ENCODE peak calls at places on chromosomes 11 and 22, in eight cellular contexts. One of them, this sample, is unnamed. For H3K4me1, the result is how much of the 10 kb centered on the place peaks cover.

GRCh38 chr11:28598531-28598930 is 490.3 kb downstream of the METTL15 start:
- DNase-seq in pancreas: no peak
- DNase-seq in Caco-2: no peak
- DNase-seq in fibroblast of lung: no peak
- DNase-seq in adrenal gland: no peak
- DNase-seq in cardiac muscle cell: no peak
- DNase-seq in GM23338: no peak
- DNase-seq in OCI-LY7: no peak
- DNase-seq in this sample: no peak

GRCh38 chr22:50148991-50149721 is 21.4 kb upstream of the PANX2 start:
- DNase-seq in pancreas: peak
- DNase-seq in Caco-2: no peak
- DNase-seq in fibroblast of lung: peak
- DNase-seq in adrenal gland: no peak
- DNase-seq in cardiac muscle cell: peak
- DNase-seq in GM23338: peak
- DNase-seq in OCI-LY7: peak
- DNase-seq in this sample: peak

GRCh38 chr11:102216433-102217163 is 100.7 kb upstream of the BIRC3 start:
- DNase-seq in pancreas: no peak
- DNase-seq in Caco-2: no peak
- DNase-seq in fibroblast of lung: no peak
- DNase-seq in adrenal gland: no peak
- DNase-seq in cardiac muscle cell: no peak
- DNase-seq in GM23338: no peak
- DNase-seq in OCI-LY7: no peak
- DNase-seq in this sample: no peak

GRCh38 chr11:119062779-119063178 is 4.8 kb upstream of the VPS11 start:
- DNase-seq in pancreas: peak
- DNase-seq in Caco-2: no peak
- DNase-seq in fibroblast of lung: peak
- DNase-seq in adrenal gland: peak
- DNase-seq in cardiac muscle cell: no peak
- DNase-seq in GM23338: no peak
- DNase-seq in OCI-LY7: no peak
- DNase-seq in this sample: no peak

GRCh38 chr11:78223320-78223954 is 34.7 kb downstream of the USP35 start:
- DNase-seq in pancreas: no peak
- DNase-seq in Caco-2: no peak
- DNase-seq in fibroblast of lung: no peak
- DNase-seq in adrenal gland: peak
- DNase-seq in cardiac muscle cell: no peak
- DNase-seq in GM23338: no peak
- DNase-seq in OCI-LY7: peak
- DNase-seq in this sample: no peak

GRCh38 chr11:102757823-102758549 is 22.4 kb downstream of the MMP10 start:
- DNase-seq in pancreas: no peak
- DNase-seq in Caco-2: no peak
- DNase-seq in fibroblast of lung: peak
- DNase-seq in adrenal gland: no peak
- DNase-seq in cardiac muscle cell: no peak
- DNase-seq in GM23338: no peak
- DNase-seq in OCI-LY7: no peak
- DNase-seq in this sample: no peak

GRCh38 chr11:12086271-12087074 is 23.9 kb upstream of the MICAL2 start:
- DNase-seq in pancreas: no peak
- DNase-seq in Caco-2: peak
- DNase-seq in fibroblast of lung: peak
- DNase-seq in adrenal gland: peak
- DNase-seq in cardiac muscle cell: no peak
- DNase-seq in GM23338: no peak
- DNase-seq in OCI-LY7: no peak
- DNase-seq in this sample: peak

GRCh38 chr11:16361108-16361869 is 4.9 kb upstream of the SOX6 start:
- DNase-seq in pancreas: no peak
- DNase-seq in Caco-2: no peak
- DNase-seq in fibroblast of lung: no peak
- DNase-seq in adrenal gland: no peak
- DNase-seq in cardiac muscle cell: no peak
- DNase-seq in GM23338: no peak
- DNase-seq in OCI-LY7: no peak
- DNase-seq in this sample: no peak

GRCh38 chr22:35883028-35883620 is 145.5 kb downstream of the RBFOX2 start:
- DNase-seq in pancreas: peak
- DNase-seq in Caco-2: no peak
- DNase-seq in fibroblast of lung: peak
- DNase-seq in adrenal gland: no peak
- DNase-seq in cardiac muscle cell: peak
- DNase-seq in GM23338: peak
- DNase-seq in OCI-LY7: peak
- DNase-seq in this sample: no peak

GRCh38 chr22:46737105-46737975 is 712 bp downstream of the CERK start:
- DNase-seq in pancreas: peak
- DNase-seq in Caco-2: no peak
- DNase-seq in fibroblast of lung: peak
- DNase-seq in adrenal gland: peak
- DNase-seq in cardiac muscle cell: peak
- DNase-seq in GM23338: peak
- DNase-seq in OCI-LY7: peak
- DNase-seq in this sample: peak

GRCh38 chr22:27825174-27825573 is 23.6 kb upstream of the MN1 start:
- DNase-seq in pancreas: no peak
- DNase-seq in Caco-2: no peak
- DNase-seq in fibroblast of lung: no peak
- DNase-seq in adrenal gland: no peak
- DNase-seq in cardiac muscle cell: no peak
- DNase-seq in GM23338: peak
- DNase-seq in OCI-LY7: peak
- DNase-seq in this sample: no peak

GRCh38 chr22:46008291-46008690 is 31.3 kb upstream of the WNT7B start:
- DNase-seq in pancreas: no peak
- DNase-seq in Caco-2: no peak
- DNase-seq in fibroblast of lung: peak
- DNase-seq in adrenal gland: no peak
- DNase-seq in cardiac muscle cell: no peak
- DNase-seq in GM23338: no peak
- DNase-seq in OCI-LY7: no peak
- DNase-seq in this sample: peak

GRCh38 chr11:282630-283360 is 4.6 kb downstream of the NLRP6 start:
- DNase-seq in pancreas: peak
- DNase-seq in Caco-2: no peak
- DNase-seq in fibroblast of lung: no peak
- DNase-seq in adrenal gland: no peak
- DNase-seq in cardiac muscle cell: no peak
- DNase-seq in GM23338: no peak
- DNase-seq in OCI-LY7: no peak
- DNase-seq in this sample: no peak

GRCh38 chr11:46452918-46453517 is 61.4 kb upstream of the CHRM4 start:
- DNase-seq in pancreas: no peak
- DNase-seq in Caco-2: no peak
- DNase-seq in fibroblast of lung: no peak
- DNase-seq in adrenal gland: no peak
- DNase-seq in cardiac muscle cell: no peak
- DNase-seq in GM23338: no peak
- DNase-seq in OCI-LY7: no peak
- DNase-seq in this sample: no peak

GRCh38 chr11:46450846-46451470 is 59.4 kb upstream of the CHRM4 start:
- DNase-seq in pancreas: no peak
- DNase-seq in Caco-2: no peak
- DNase-seq in fibroblast of lung: no peak
- DNase-seq in adrenal gland: no peak
- DNase-seq in cardiac muscle cell: no peak
- DNase-seq in GM23338: no peak
- DNase-seq in OCI-LY7: no peak
- DNase-seq in this sample: no peak

GRCh38 chr11:46447544-46447943 is 56.0 kb upstream of the CHRM4 start:
- DNase-seq in pancreas: no peak
- DNase-seq in Caco-2: no peak
- DNase-seq in fibroblast of lung: no peak
- DNase-seq in adrenal gland: no peak
- DNase-seq in cardiac muscle cell: no peak
- DNase-seq in GM23338: no peak
- DNase-seq in OCI-LY7: no peak
- DNase-seq in this sample: no peak

GRCh38 chr11:46455816-46456215 is 64.2 kb upstream of the CHRM4 start:
- DNase-seq in pancreas: no peak
- DNase-seq in Caco-2: no peak
- DNase-seq in fibroblast of lung: no peak
- DNase-seq in adrenal gland: no peak
- DNase-seq in cardiac muscle cell: no peak
- DNase-seq in GM23338: no peak
- DNase-seq in OCI-LY7: no peak
- DNase-seq in this sample: no peak

DNA sequence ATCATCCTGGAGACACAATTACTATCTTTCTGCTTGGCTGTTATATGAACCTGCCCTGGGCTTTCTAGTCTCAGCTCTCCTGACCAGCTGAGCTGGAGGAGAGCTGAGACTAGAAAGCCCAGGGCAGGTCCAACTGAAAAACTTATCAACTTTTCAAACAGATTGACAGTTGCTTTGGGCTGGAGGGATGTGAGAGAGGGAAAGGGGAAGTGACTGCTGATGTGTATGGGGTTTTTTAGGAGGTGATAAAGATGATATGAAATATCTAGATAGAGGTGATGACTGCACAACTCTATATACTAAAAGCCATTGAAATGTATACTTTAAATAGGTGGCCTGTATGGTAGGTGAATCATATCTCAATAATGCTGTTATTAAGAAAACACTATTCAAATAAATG is 60.2 kb upstream of the CHRM4 start:
- DNase-seq in pancreas: no peak
- DNase-seq in Caco-2: no peak
- DNase-seq in fibroblast of lung: no peak
- DNase-seq in adrenal gland: no peak
- DNase-seq in cardiac muscle cell: no peak
- DNase-seq in GM23338: no peak
- DNase-seq in OCI-LY7: no peak
- DNase-seq in this sample: no peak
- H3K4me1 ChIP-seq in pancreas: under half
- H3K4me1 ChIP-seq in Caco-2: under half
- H3K4me1 ChIP-seq in fibroblast of lung: under half
- H3K4me1 ChIP-seq in adrenal gland: under half
- H3K4me1 ChIP-seq in cardiac muscle cell: under half
- H3K4me1 ChIP-seq in GM23338: under half
- H3K4me1 ChIP-seq in OCI-LY7: under half
- H3K4me1 ChIP-seq in this sample: under half

GRCh38 chr11:65586676-65587075 is 8.9 kb downstream of the KCNK7 start:
- DNase-seq in pancreas: no peak
- DNase-seq in Caco-2: no peak
- DNase-seq in fibroblast of lung: peak
- DNase-seq in adrenal gland: no peak
- DNase-seq in cardiac muscle cell: peak
- DNase-seq in GM23338: peak
- DNase-seq in OCI-LY7: no peak
- DNase-seq in this sample: no peak
- H3K4me1 ChIP-seq in pancreas: under half
- H3K4me1 ChIP-seq in Caco-2: under half
- H3K4me1 ChIP-seq in fibroblast of lung: under half
- H3K4me1 ChIP-seq in adrenal gland: under half
- H3K4me1 ChIP-seq in cardiac muscle cell: under half
- H3K4me1 ChIP-seq in GM23338: under half
- H3K4me1 ChIP-seq in OCI-LY7: under half
- H3K4me1 ChIP-seq in this sample: half or more

GRCh38 chr11:2980168-2980840 is 11.8 kb downstream of the NAP1L4 start:
- DNase-seq in pancreas: no peak
- DNase-seq in Caco-2: no peak
- DNase-seq in fibroblast of lung: no peak
- DNase-seq in adrenal gland: no peak
- DNase-seq in cardiac muscle cell: no peak
- DNase-seq in GM23338: no peak
- DNase-seq in OCI-LY7: no peak
- DNase-seq in this sample: no peak
- H3K4me1 ChIP-seq in pancreas: under half
- H3K4me1 ChIP-seq in Caco-2: under half
- H3K4me1 ChIP-seq in fibroblast of lung: under half
- H3K4me1 ChIP-seq in adrenal gland: under half
- H3K4me1 ChIP-seq in cardiac muscle cell: under half
- H3K4me1 ChIP-seq in GM23338: under half
- H3K4me1 ChIP-seq in OCI-LY7: under half
- H3K4me1 ChIP-seq in this sample: half or more

GRCh38 chr11:17446482-17446881 is 30.2 kb downstream of the ABCC8 start:
- DNase-seq in pancreas: no peak
- DNase-seq in Caco-2: no peak
- DNase-seq in fibroblast of lung: no peak
- DNase-seq in adrenal gland: no peak
- DNase-seq in cardiac muscle cell: no peak
- DNase-seq in GM23338: no peak
- DNase-seq in OCI-LY7: no peak
- DNase-seq in this sample: no peak

GRCh38 chr11:17443000-17443399 is 33.6 kb downstream of the ABCC8 start:
- DNase-seq in pancreas: no peak
- DNase-seq in Caco-2: no peak
- DNase-seq in fibroblast of lung: no peak
- DNase-seq in adrenal gland: no peak
- DNase-seq in cardiac muscle cell: no peak
- DNase-seq in GM23338: no peak
- DNase-seq in OCI-LY7: no peak
- DNase-seq in this sample: no peak

GRCh38 chr11:17443926-17444690 is 32.5 kb downstream of the ABCC8 start:
- DNase-seq in pancreas: no peak
- DNase-seq in Caco-2: no peak
- DNase-seq in fibroblast of lung: no peak
- DNase-seq in adrenal gland: no peak
- DNase-seq in cardiac muscle cell: no peak
- DNase-seq in GM23338: no peak
- DNase-seq in OCI-LY7: no peak
- DNase-seq in this sample: no peak

GRCh38 chr11:17445240-17445795 is 31.3 kb downstream of the ABCC8 start:
- DNase-seq in pancreas: no peak
- DNase-seq in Caco-2: no peak
- DNase-seq in fibroblast of lung: no peak
- DNase-seq in adrenal gland: no peak
- DNase-seq in cardiac muscle cell: no peak
- DNase-seq in GM23338: no peak
- DNase-seq in OCI-LY7: no peak
- DNase-seq in this sample: no peak

GRCh38 chr11:17443423-17443822 is 33.2 kb downstream of the ABCC8 start:
- DNase-seq in pancreas: no peak
- DNase-seq in Caco-2: no peak
- DNase-seq in fibroblast of lung: no peak
- DNase-seq in adrenal gland: no peak
- DNase-seq in cardiac muscle cell: no peak
- DNase-seq in GM23338: no peak
- DNase-seq in OCI-LY7: no peak
- DNase-seq in this sample: no peak
- H3K4me1 ChIP-seq in pancreas: under half
- H3K4me1 ChIP-seq in Caco-2: under half
- H3K4me1 ChIP-seq in fibroblast of lung: under half
- H3K4me1 ChIP-seq in adrenal gland: under half
- H3K4me1 ChIP-seq in cardiac muscle cell: under half
- H3K4me1 ChIP-seq in GM23338: under half
- H3K4me1 ChIP-seq in OCI-LY7: under half
- H3K4me1 ChIP-seq in this sample: under half